ENCODE peak calls at places on chromosomes 7 and 10, in ten cellular contexts. D is heart left ventricle, G is A549, H is body of pancreas, I is ovary, E is transverse colon, Y is Peyer's patch, K is prostate gland, L is HepG2, S is tibial nerve. A is an unnamed sample. For H3K4me1, the result is how much of the 10 kb centered on the place peaks cover.

GRCh38 chr7:32255036-32255435 is 184.8 kb upstream of the PDE1C start:
- DNase-seq in D (no peak), G (no peak), H (no peak), I (no peak), E (no peak), Y (no peak), K (no peak), L (no peak), S (no peak), A (no peak)

GRCh38 chr10:84537447-84537931 is 209.1 kb downstream of the CCSER2 start:
- DNase-seq in D (no peak), G (peak), H (peak), I (peak), E (peak), Y (no peak), K (peak), L (peak), S (peak), A (peak)

GRCh38 chr7:106382929-106383328 is 98.1 kb upstream of the NAMPT start:
- DNase-seq in D (no peak), G (no peak), H (no peak), I (no peak), E (no peak), Y (no peak), K (no peak), L (no peak), S (no peak), A (no peak)

GRCh38 chr7:106518986-106519385 is 142.0 kb downstream of the CCDC71L start:
- DNase-seq in D (no peak), G (no peak), H (no peak), I (no peak), E (no peak), Y (no peak), K (no peak), L (no peak), S (no peak), A (no peak)

GRCh38 chr10:29254123-29255046 is 34.5 kb upstream of the LYZL1 start:
- DNase-seq in D (no peak), G (no peak), H (no peak), I (no peak), E (no peak), Y (no peak), K (no peak), L (no peak), S (no peak), A (no peak)

GRCh38 chr10:74322565-74322964 is 171.5 kb downstream of the ADK start:
- DNase-seq in D (no peak), G (no peak), H (no peak), I (no peak), E (no peak), Y (no peak), K (no peak), L (no peak), S (no peak), A (no peak)

GRCh38 chr10:121952226-121952625 is 22.8 kb downstream of the NSMCE4A start:
- DNase-seq in D (no peak), G (no peak), H (no peak), I (no peak), E (no peak), Y (no peak), K (no peak), L (no peak), S (no peak), A (no peak)

GRCh38 chr7:150755473-150756099 is 18.4 kb downstream of the GIMAP5 start:
- DNase-seq in D (no peak), G (no peak), H (no peak), I (no peak), E (no peak), Y (no peak), K (no peak), L (no peak), S (no peak), A (peak)

GRCh38 chr10:123550680-123551096 is 115.5 kb upstream of the GPR26 start:
- DNase-seq in D (no peak), G (no peak), H (no peak), I (no peak), E (no peak), Y (no peak), K (no peak), L (no peak), S (no peak), A (no peak)

GRCh38 chr7:2162959-2163358 is 69.8 kb downstream of the MAD1L1 start:
- DNase-seq in D (peak), G (no peak), H (no peak), I (no peak), E (no peak), Y (no peak), K (no peak), L (no peak), S (no peak), A (no peak)

GRCh38 chr10:77671594-77672252 is 34.1 kb upstream of the KCNMA1 start:
- DNase-seq in D (no peak), G (no peak), H (no peak), I (no peak), E (no peak), Y (no peak), K (no peak), L (no peak), S (no peak), A (no peak)

GRCh38 chr7:24713850-24714675 is 43.2 kb downstream of the GSDME start:
- DNase-seq in D (no peak), G (no peak), H (no peak), I (no peak), E (no peak), Y (no peak), K (no peak), L (no peak), S (no peak), A (no peak)

GRCh38 chr10:64465653-64466052 is 944.5 kb downstream of the REEP3 start:
- DNase-seq in D (no peak), G (no peak), H (no peak), I (no peak), E (no peak), Y (no peak), K (no peak), L (no peak), S (no peak), A (no peak)

GRCh38 chr10:1255166-1255565 is 199.0 kb downstream of the WDR37 start:
- DNase-seq in D (no peak), G (no peak), H (no peak), I (no peak), E (no peak), Y (no peak), K (no peak), L (no peak), S (no peak), A (no peak)

GRCh38 chr10:6144609-6145413 is 56.0 kb downstream of the RBM17 start:
- DNase-seq in D (peak), G (peak), H (peak), I (peak), E (peak), Y (peak), K (peak), L (peak), S (peak), A (peak)

GRCh38 chr7:44177570-44178131 is 11.6 kb downstream of the GCK start:
- DNase-seq in D (no peak), G (no peak), H (no peak), I (no peak), E (no peak), Y (no peak), K (no peak), L (no peak), S (no peak), A (no peak)

GRCh38 chr7:130912910-130913720 is 179.1 kb upstream of the KLF14 start:
- DNase-seq in D (peak), G (no peak), H (peak), I (peak), E (peak), Y (peak), K (no peak), L (peak), S (peak), A (peak)
- H3K4me1 ChIP-seq in D (half or more), G (half or more), H (half or more), I (under half), E (half or more), Y (under half), K (under half), L (half or more), S (half or more), A (half or more)

GRCh38 chr7:50723888-50724287 is 58.8 kb downstream of the GRB10 start:
- DNase-seq in D (no peak), G (no peak), H (no peak), I (no peak), E (no peak), Y (no peak), K (no peak), L (no peak), S (no peak), A (no peak)
- TF ChIP-seq POLR2A in D (no peak), G (no peak), H (no peak), I (no peak), E (no peak), Y (no peak), K (no peak), L (no peak), S (no peak), A (no peak)

DNA sequence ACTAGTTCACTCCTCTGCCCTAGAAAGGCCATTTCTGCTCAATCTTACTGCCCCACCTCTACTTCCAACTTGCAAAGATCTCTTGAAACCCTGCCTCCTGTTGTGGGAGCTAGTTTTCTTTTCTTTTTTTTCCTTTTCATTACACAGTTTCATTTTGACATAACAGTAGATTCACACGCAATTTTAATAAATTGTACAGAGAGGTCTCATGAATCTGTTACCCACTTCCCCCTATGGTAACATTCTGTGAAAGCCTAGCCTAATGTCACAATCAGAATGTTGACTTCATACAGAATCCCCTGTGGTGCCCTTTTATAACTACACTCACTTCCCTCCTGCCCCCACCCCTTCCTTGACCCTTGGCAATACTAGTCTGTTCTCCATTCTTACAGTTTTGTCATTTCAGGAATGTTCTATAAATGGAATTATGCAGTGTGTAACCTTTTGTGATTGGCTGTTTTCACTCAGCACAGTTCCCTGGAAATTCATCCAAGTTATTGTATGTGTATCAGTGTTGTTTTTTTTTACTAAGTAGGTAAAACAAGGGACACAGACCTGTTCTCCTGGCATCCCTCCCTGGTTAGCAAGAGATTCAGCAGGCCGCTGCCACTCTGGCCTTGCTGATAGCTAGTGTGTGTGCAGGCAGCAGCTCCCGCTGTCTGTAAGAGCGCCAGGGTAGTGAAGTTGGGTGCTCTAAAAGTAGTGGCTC is 21.5 kb downstream of the CHST3 start:
- DNase-seq in D (no peak), G (no peak), H (no peak), I (no peak), E (no peak), Y (no peak), K (no peak), L (no peak), S (peak), A (peak)
- H3K4me1 ChIP-seq in D (half or more), G (under half), H (half or more), I (under half), E (under half), Y (under half), K (under half), L (half or more), S (half or more), A (under half)

GRCh38 chr7:76315372-76315771 is 12.9 kb downstream of the HSPB1 start:
- DNase-seq in D (no peak), G (no peak), H (no peak), I (no peak), E (peak), Y (no peak), K (no peak), L (no peak), S (no peak), A (no peak)

GRCh38 chr7:76318488-76319353 is 16.2 kb downstream of the HSPB1 start:
- DNase-seq in D (peak), G (peak), H (peak), I (peak), E (peak), Y (peak), K (peak), L (peak), S (peak), A (peak)

GRCh38 chr7:76316984-76317781 is 14.7 kb downstream of the HSPB1 start:
- DNase-seq in D (no peak), G (no peak), H (peak), I (no peak), E (no peak), Y (peak), K (no peak), L (no peak), S (no peak), A (no peak)

GRCh38 chr7:76314042-76314721 is 11.7 kb downstream of the HSPB1 start:
- DNase-seq in D (peak), G (peak), H (peak), I (peak), E (peak), Y (peak), K (peak), L (peak), S (peak), A (peak)

GRCh38 chr7:76317782-76318487 is 15.5 kb downstream of the HSPB1 start:
- DNase-seq in D (peak), G (peak), H (peak), I (peak), E (peak), Y (peak), K (peak), L (peak), S (peak), A (peak)
- TF ChIP-seq POLR2A in D (peak), G (peak), H (peak), I (peak), E (peak), Y (peak), K (peak), L (peak), S (peak), A (peak)

DNA sequence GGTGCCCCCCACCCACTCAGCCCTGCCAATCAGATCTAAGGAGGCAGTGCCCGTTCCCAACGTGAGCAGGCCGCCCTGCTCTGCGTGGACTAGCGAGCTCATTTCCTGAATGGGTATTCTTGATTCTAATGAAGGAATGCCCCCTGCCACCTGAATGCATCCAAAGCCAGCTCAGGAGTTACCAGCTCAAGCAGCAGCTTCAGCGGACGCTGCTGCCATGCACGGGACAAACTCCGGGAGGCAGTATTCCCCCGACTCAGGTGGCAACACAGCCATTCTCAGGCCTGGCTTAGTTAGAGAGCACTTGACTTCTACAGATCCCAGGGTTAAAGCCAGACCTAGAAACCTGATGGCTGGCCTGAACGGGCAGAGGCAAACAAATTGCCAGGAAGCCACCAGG is 25.8 kb downstream of the PSAP start:
- DNase-seq in D (no peak), G (no peak), H (no peak), I (no peak), E (no peak), Y (no peak), K (no peak), L (no peak), S (no peak), A (no peak)
- H3K4me1 ChIP-seq in D (under half), G (under half), H (under half), I (under half), E (under half), Y (under half), K (under half), L (under half), S (under half), A (under half)

A was measured in thyroid gland.